ENCODE peak calls at places on chromosomes 1 and 21, in eight cellular contexts. One of them, this sample, is unnamed.

GRCh38 chr21:45255381-45256020 is 32.2 kb downstream of the POFUT2 start:
- DNase-seq in heart right ventricle: no peak
- DNase-seq in mucosa of descending colon: peak; percentile 71
- DNase-seq in CD8-positive, alpha-beta T cell: no peak
- DNase-seq in retinal pigment epithelial cell: no peak
- DNase-seq in keratinocyte: peak; percentile 5
- DNase-seq in dorsolateral prefrontal cortex: no peak
- DNase-seq in aorta: no peak
- DNase-seq in this sample: peak; percentile 63

GRCh38 chr21:40765771-40766170 is 81.2 kb downstream of the DSCAM start:
- DNase-seq in keratinocyte: no peak
- DNase-seq in mucosa of descending colon: no peak
- DNase-seq in heart right ventricle: no peak
- DNase-seq in aorta: no peak
- DNase-seq in retinal pigment epithelial cell: no peak
- DNase-seq in CD8-positive, alpha-beta T cell: no peak
- DNase-seq in dorsolateral prefrontal cortex: no peak
- DNase-seq in this sample: no peak

GRCh38 chr1:92973203-92973907 is 12.1 kb upstream of the DIPK1A start:
- DNase-seq in aorta: no peak
- DNase-seq in CD8-positive, alpha-beta T cell: no peak
- DNase-seq in mucosa of descending colon: no peak
- DNase-seq in dorsolateral prefrontal cortex: no peak
- DNase-seq in heart right ventricle: no peak
- DNase-seq in keratinocyte: no peak
- DNase-seq in retinal pigment epithelial cell: no peak
- DNase-seq in this sample: no peak

GRCh38 chr1:236471653-236472052 is 52.1 kb upstream of the LGALS8 start:
- DNase-seq in heart right ventricle: no peak
- DNase-seq in CD8-positive, alpha-beta T cell: no peak
- DNase-seq in retinal pigment epithelial cell: no peak
- DNase-seq in aorta: no peak
- DNase-seq in dorsolateral prefrontal cortex: no peak
- DNase-seq in mucosa of descending colon: no peak
- DNase-seq in keratinocyte: no peak
- DNase-seq in this sample: no peak

GRCh38 chr1:70720133-70720920 is 309.3 kb downstream of the CTH start:
- DNase-seq in aorta: no peak
- DNase-seq in retinal pigment epithelial cell: no peak
- DNase-seq in heart right ventricle: no peak
- DNase-seq in dorsolateral prefrontal cortex: no peak
- DNase-seq in keratinocyte: no peak
- DNase-seq in mucosa of descending colon: no peak
- DNase-seq in CD8-positive, alpha-beta T cell: no peak
- DNase-seq in this sample: no peak

GRCh38 chr1:55428944-55429931 is 214.1 kb upstream of the USP24 start:
- DNase-seq in mucosa of descending colon: no peak
- DNase-seq in heart right ventricle: no peak
- DNase-seq in retinal pigment epithelial cell: peak; percentile 100
- DNase-seq in CD8-positive, alpha-beta T cell: no peak
- DNase-seq in aorta: peak; percentile 89
- DNase-seq in dorsolateral prefrontal cortex: no peak
- DNase-seq in keratinocyte: peak; percentile 90
- DNase-seq in this sample: no peak

GRCh38 chr1:12230549-12231275 is 882 bp downstream of the VPS13D start:
- DNase-seq in dorsolateral prefrontal cortex: no peak
- DNase-seq in aorta: peak; percentile 84
- DNase-seq in CD8-positive, alpha-beta T cell: no peak
- DNase-seq in mucosa of descending colon: peak; percentile 78
- DNase-seq in retinal pigment epithelial cell: no peak
- DNase-seq in keratinocyte: no peak
- DNase-seq in heart right ventricle: peak; percentile 64
- DNase-seq in this sample: no peak

GRCh38 chr1:116097600-116097999 is 13.6 kb upstream of the MAB21L3 start:
- DNase-seq in dorsolateral prefrontal cortex: no peak
- DNase-seq in retinal pigment epithelial cell: no peak
- DNase-seq in keratinocyte: no peak
- DNase-seq in mucosa of descending colon: no peak
- DNase-seq in heart right ventricle: no peak
- DNase-seq in aorta: no peak
- DNase-seq in CD8-positive, alpha-beta T cell: no peak
- DNase-seq in this sample: no peak

GRCh38 chr1:81876901-81877750 is 76.4 kb downstream of the ADGRL2 start:
- DNase-seq in retinal pigment epithelial cell: peak; percentile 52
- DNase-seq in aorta: no peak
- DNase-seq in keratinocyte: no peak
- DNase-seq in heart right ventricle: no peak
- DNase-seq in CD8-positive, alpha-beta T cell: no peak
- DNase-seq in mucosa of descending colon: no peak
- DNase-seq in dorsolateral prefrontal cortex: no peak
- DNase-seq in this sample: no peak

GRCh38 chr1:204978782-204979181 is 64.2 kb upstream of the CNTN2 start:
- DNase-seq in dorsolateral prefrontal cortex: no peak
- DNase-seq in mucosa of descending colon: no peak
- DNase-seq in retinal pigment epithelial cell: no peak
- DNase-seq in heart right ventricle: no peak
- DNase-seq in aorta: no peak
- DNase-seq in CD8-positive, alpha-beta T cell: no peak
- DNase-seq in keratinocyte: no peak
- DNase-seq in this sample: no peak

GRCh38 chr1:206816390-206817287 is 44.3 kb upstream of the IL10 start:
- DNase-seq in heart right ventricle: no peak
- DNase-seq in aorta: no peak
- DNase-seq in CD8-positive, alpha-beta T cell: no peak
- DNase-seq in dorsolateral prefrontal cortex: no peak
- DNase-seq in mucosa of descending colon: no peak
- DNase-seq in keratinocyte: no peak
- DNase-seq in retinal pigment epithelial cell: no peak
- DNase-seq in this sample: peak; percentile 76

GRCh38 chr1:223228201-223228600 is 85.2 kb upstream of the TLR5 start:
- DNase-seq in mucosa of descending colon: no peak
- DNase-seq in CD8-positive, alpha-beta T cell: no peak
- DNase-seq in dorsolateral prefrontal cortex: no peak
- DNase-seq in aorta: no peak
- DNase-seq in heart right ventricle: no peak
- DNase-seq in keratinocyte: no peak
- DNase-seq in retinal pigment epithelial cell: no peak
- DNase-seq in this sample: no peak

GRCh38 chr1:176811896-176812295 is 348.9 kb downstream of the PAPPA2 start:
- DNase-seq in retinal pigment epithelial cell: no peak
- DNase-seq in aorta: no peak
- DNase-seq in heart right ventricle: no peak
- DNase-seq in mucosa of descending colon: no peak
- DNase-seq in keratinocyte: no peak
- DNase-seq in dorsolateral prefrontal cortex: no peak
- DNase-seq in CD8-positive, alpha-beta T cell: no peak
- DNase-seq in this sample: no peak

GRCh38 chr21:45979141-45979631 is 2.4 kb upstream of the COL6A1 start:
- DNase-seq in keratinocyte: no peak
- DNase-seq in mucosa of descending colon: peak; percentile 26
- DNase-seq in aorta: peak; percentile 73
- DNase-seq in CD8-positive, alpha-beta T cell: no peak
- DNase-seq in retinal pigment epithelial cell: no peak
- DNase-seq in heart right ventricle: peak; percentile 16
- DNase-seq in dorsolateral prefrontal cortex: no peak
- DNase-seq in this sample: no peak

GRCh38 chr1:217048104-217048707 is 325.0 kb upstream of the ESRRG start:
- DNase-seq in heart right ventricle: no peak
- DNase-seq in retinal pigment epithelial cell: no peak
- DNase-seq in dorsolateral prefrontal cortex: no peak
- DNase-seq in aorta: no peak
- DNase-seq in CD8-positive, alpha-beta T cell: no peak
- DNase-seq in mucosa of descending colon: no peak
- DNase-seq in keratinocyte: no peak
- DNase-seq in this sample: peak; percentile 11

GRCh38 chr1:161200421-161200991 is 1.7 kb upstream of the ADAMTS4 start:
- DNase-seq in aorta: peak; percentile 47
- DNase-seq in mucosa of descending colon: no peak
- DNase-seq in retinal pigment epithelial cell: no peak
- DNase-seq in heart right ventricle: no peak
- DNase-seq in dorsolateral prefrontal cortex: peak; percentile 80
- DNase-seq in CD8-positive, alpha-beta T cell: no peak
- DNase-seq in keratinocyte: no peak
- DNase-seq in this sample: no peak

GRCh38 chr1:67724928-67725560 is 40.0 kb downstream of the GADD45A start:
- DNase-seq in keratinocyte: no peak
- DNase-seq in mucosa of descending colon: no peak
- DNase-seq in dorsolateral prefrontal cortex: no peak
- DNase-seq in retinal pigment epithelial cell: peak; percentile 79
- DNase-seq in heart right ventricle: no peak
- DNase-seq in CD8-positive, alpha-beta T cell: no peak
- DNase-seq in aorta: no peak
- DNase-seq in this sample: no peak

GRCh38 chr1:201361652-201362504 is 15.6 kb downstream of the TNNT2 start:
- DNase-seq in retinal pigment epithelial cell: no peak
- DNase-seq in dorsolateral prefrontal cortex: peak; percentile 27
- DNase-seq in heart right ventricle: no peak
- DNase-seq in keratinocyte: no peak
- DNase-seq in CD8-positive, alpha-beta T cell: no peak
- DNase-seq in aorta: peak; percentile 76
- DNase-seq in mucosa of descending colon: peak; percentile 49
- DNase-seq in this sample: peak; percentile 34

GRCh38 chr1:53639251-53639721 is 99.7 kb downstream of the GLIS1 start:
- DNase-seq in keratinocyte: peak; percentile 45
- DNase-seq in mucosa of descending colon: no peak
- DNase-seq in retinal pigment epithelial cell: no peak
- DNase-seq in aorta: peak; percentile 41
- DNase-seq in dorsolateral prefrontal cortex: no peak
- DNase-seq in CD8-positive, alpha-beta T cell: no peak
- DNase-seq in heart right ventricle: no peak
- DNase-seq in this sample: no peak

GRCh38 chr1:192576190-192577144 is 894 bp downstream of the RGS1 start:
- DNase-seq in aorta: no peak
- DNase-seq in dorsolateral prefrontal cortex: no peak
- DNase-seq in mucosa of descending colon: no peak
- DNase-seq in retinal pigment epithelial cell: no peak
- DNase-seq in CD8-positive, alpha-beta T cell: no peak
- DNase-seq in keratinocyte: no peak
- DNase-seq in heart right ventricle: no peak
- DNase-seq in this sample: no peak
- H3K4me3 ChIP-seq in aorta: no peak overlapping the region
- H3K4me3 ChIP-seq in dorsolateral prefrontal cortex: peak overlapping the region; percentile 4
- H3K4me3 ChIP-seq in mucosa of descending colon: no peak overlapping the region
- H3K4me3 ChIP-seq in retinal pigment epithelial cell: no peak overlapping the region
- H3K4me3 ChIP-seq in CD8-positive, alpha-beta T cell: no peak overlapping the region
- H3K4me3 ChIP-seq in keratinocyte: no peak overlapping the region
- H3K4me3 ChIP-seq in heart right ventricle: no peak overlapping the region
- H3K4me3 ChIP-seq in this sample: no peak overlapping the region

DNA sequence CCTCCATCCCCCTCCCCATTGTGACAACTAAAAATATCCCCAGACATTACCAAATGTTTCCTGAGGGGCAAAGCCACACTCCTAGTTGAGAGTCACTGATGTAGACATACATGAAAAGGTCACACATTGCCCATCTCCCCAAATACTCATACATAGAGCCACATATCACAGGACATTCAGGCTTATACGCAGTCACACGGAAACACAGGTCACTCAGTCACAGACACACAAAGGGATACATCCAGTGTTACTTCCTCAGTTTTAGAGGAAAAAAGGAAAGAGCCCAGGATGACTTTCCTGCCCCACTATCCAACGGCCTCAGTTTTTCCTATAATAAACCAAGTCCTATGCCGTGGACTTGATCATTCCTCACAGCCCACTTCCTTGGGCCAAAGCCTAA is 1.9 kb downstream of the SLC39A1 start:
- DNase-seq in heart right ventricle: no peak
- DNase-seq in keratinocyte: no peak
- DNase-seq in mucosa of descending colon: no peak
- DNase-seq in CD8-positive, alpha-beta T cell: no peak
- DNase-seq in retinal pigment epithelial cell: no peak
- DNase-seq in dorsolateral prefrontal cortex: no peak
- DNase-seq in aorta: no peak
- DNase-seq in this sample: no peak
- H3K4me3 ChIP-seq in heart right ventricle: no peak overlapping the region
- H3K4me3 ChIP-seq in keratinocyte: peak overlapping the region; percentile 69
- H3K4me3 ChIP-seq in mucosa of descending colon: no peak overlapping the region
- H3K4me3 ChIP-seq in CD8-positive, alpha-beta T cell: no peak overlapping the region
- H3K4me3 ChIP-seq in retinal pigment epithelial cell: peak overlapping the region; percentile 80
- H3K4me3 ChIP-seq in dorsolateral prefrontal cortex: no peak overlapping the region
- H3K4me3 ChIP-seq in aorta: no peak overlapping the region
- H3K4me3 ChIP-seq in this sample: no peak overlapping the region

GRCh38 chr1:64470670-64471217 is 815 bp downstream of the CACHD1 start:
- DNase-seq in heart right ventricle: peak; percentile 39
- DNase-seq in mucosa of descending colon: peak; percentile 40
- DNase-seq in retinal pigment epithelial cell: no peak
- DNase-seq in keratinocyte: no peak
- DNase-seq in aorta: peak; percentile 81
- DNase-seq in CD8-positive, alpha-beta T cell: no peak
- DNase-seq in dorsolateral prefrontal cortex: peak; percentile 11
- DNase-seq in this sample: no peak

GRCh38 chr1:64469121-64469520 is 808 bp upstream of the CACHD1 start:
- DNase-seq in mucosa of descending colon: no peak
- DNase-seq in retinal pigment epithelial cell: no peak
- DNase-seq in CD8-positive, alpha-beta T cell: no peak
- DNase-seq in aorta: no peak
- DNase-seq in heart right ventricle: no peak
- DNase-seq in dorsolateral prefrontal cortex: no peak
- DNase-seq in keratinocyte: no peak
- DNase-seq in this sample: no peak

GRCh38 chr1:64471218-64471719 is 1.3 kb downstream of the CACHD1 start:
- DNase-seq in CD8-positive, alpha-beta T cell: no peak
- DNase-seq in retinal pigment epithelial cell: no peak
- DNase-seq in heart right ventricle: peak; percentile 43
- DNase-seq in dorsolateral prefrontal cortex: no peak
- DNase-seq in mucosa of descending colon: peak; percentile 51
- DNase-seq in aorta: peak; percentile 81
- DNase-seq in keratinocyte: no peak
- DNase-seq in this sample: no peak

GRCh38 chr1:64469614-64469976 is 334 bp upstream of the CACHD1 start:
- DNase-seq in keratinocyte: no peak
- DNase-seq in heart right ventricle: no peak
- DNase-seq in retinal pigment epithelial cell: no peak
- DNase-seq in dorsolateral prefrontal cortex: no peak
- DNase-seq in aorta: no peak
- DNase-seq in CD8-positive, alpha-beta T cell: no peak
- DNase-seq in mucosa of descending colon: no peak
- DNase-seq in this sample: no peak

GRCh38 chr1:64469977-64470669 is at the start of gene CACHD1:
- DNase-seq in dorsolateral prefrontal cortex: peak; percentile 73
- DNase-seq in heart right ventricle: peak; percentile 76
- DNase-seq in retinal pigment epithelial cell: peak; percentile 51
- DNase-seq in CD8-positive, alpha-beta T cell: peak; percentile 19
- DNase-seq in keratinocyte: no peak
- DNase-seq in aorta: peak; percentile 92
- DNase-seq in mucosa of descending colon: peak; percentile 74
- DNase-seq in this sample: peak; percentile 62
- H3K4me3 ChIP-seq in dorsolateral prefrontal cortex: peak within 1 kb of the TSS; percentile 63
- H3K4me3 ChIP-seq in heart right ventricle: peak within 1 kb of the TSS; percentile 77
- H3K4me3 ChIP-seq in retinal pigment epithelial cell: peak within 1 kb of the TSS; percentile 84
- H3K4me3 ChIP-seq in CD8-positive, alpha-beta T cell: peak within 1 kb of the TSS; percentile 65
- H3K4me3 ChIP-seq in keratinocyte: peak within 1 kb of the TSS; percentile 72
- H3K4me3 ChIP-seq in aorta: peak within 1 kb of the TSS; percentile 85
- H3K4me3 ChIP-seq in mucosa of descending colon: peak within 1 kb of the TSS; percentile 24
- H3K4me3 ChIP-seq in this sample: peak within 1 kb of the TSS; percentile 48

DNA sequence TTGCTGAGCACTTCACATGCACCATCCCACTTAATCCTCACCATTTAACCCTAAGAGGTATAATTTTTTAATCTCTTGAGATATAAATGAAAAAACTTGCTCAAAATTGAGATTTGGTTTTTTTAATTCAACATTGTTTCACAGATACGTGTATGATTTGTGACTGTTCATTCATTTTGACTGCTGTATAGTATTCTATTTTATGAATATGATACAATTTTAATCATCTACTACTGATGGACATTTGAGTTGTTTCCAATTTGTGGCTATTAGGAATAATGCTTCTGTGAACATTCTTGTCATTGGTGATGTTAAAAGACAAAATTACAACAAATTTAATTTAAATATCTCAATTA is 617 bp upstream of the ZMYM6 start:
- DNase-seq in mucosa of descending colon: no peak
- DNase-seq in retinal pigment epithelial cell: no peak
- DNase-seq in aorta: no peak
- DNase-seq in heart right ventricle: no peak
- DNase-seq in dorsolateral prefrontal cortex: no peak
- DNase-seq in keratinocyte: no peak
- DNase-seq in CD8-positive, alpha-beta T cell: no peak
- DNase-seq in this sample: no peak
- H3K4me3 ChIP-seq in mucosa of descending colon: no peak overlapping the region
- H3K4me3 ChIP-seq in retinal pigment epithelial cell: no peak overlapping the region
- H3K4me3 ChIP-seq in aorta: no peak overlapping the region
- H3K4me3 ChIP-seq in heart right ventricle: no peak overlapping the region
- H3K4me3 ChIP-seq in dorsolateral prefrontal cortex: peak overlapping the region; percentile 72
- H3K4me3 ChIP-seq in keratinocyte: peak overlapping the region; percentile 98
- H3K4me3 ChIP-seq in CD8-positive, alpha-beta T cell: no peak overlapping the region
- H3K4me3 ChIP-seq in this sample: peak overlapping the region; percentile 89

This sample was measured in Jurkat, Clone E6-1.